ENCODE peak calls at places on chromosomes 5 and 9, in seven cellular contexts. E, N, Z, V, J, W and B are unnamed samples.

GRCh38 chr5:93250431-93250830 is 330.6 kb downstream of the NR2F1-AS1 start:
- DNase-seq in E (no peak), N (no peak), Z (no peak), V (no peak), J (no peak), W (no peak), B (no peak)

GRCh38 chr5:14394365-14394764 is 187.2 kb upstream of the OTULINL start:
- DNase-seq in E (no peak), N (no peak), Z (no peak), V (no peak), J (no peak), W (no peak), B (no peak)

GRCh38 chr9:13958672-13959071 is 355.3 kb downstream of the NFIB start:
- DNase-seq in E (no peak), N (no peak), Z (no peak), V (no peak), J (no peak), W (no peak), B (no peak)

GRCh38 chr5:59988396-59988795 is 94.9 kb upstream of the PDE4D start:
- DNase-seq in E (no peak), N (no peak), Z (no peak), V (no peak), J (no peak), W (no peak), B (no peak)

GRCh38 chr5:53927668-53928247 is 367.3 kb downstream of the NDUFS4 start:
- DNase-seq in E (no peak), N (no peak), Z (no peak), V (no peak), J (no peak), W (no peak), B (no peak)

GRCh38 chr9:10250200-10250599 is 362.6 kb downstream of the PTPRD start:
- DNase-seq in E (no peak), N (no peak), Z (no peak), V (no peak), J (no peak), W (peak; percentile 34), B (no peak)

GRCh38 chr9:128819716-128820664 is 1.7 kb downstream of the ENDOG start:
- DNase-seq in E (peak; percentile 36), N (no peak), Z (no peak), V (no peak), J (no peak), W (peak; percentile 80), B (no peak)

GRCh38 chr5:162699361-162699760 is 631.8 kb downstream of the GABRG2 start:
- DNase-seq in E (no peak), N (no peak), Z (no peak), V (no peak), J (no peak), W (no peak), B (no peak)

GRCh38 chr5:119402081-119402480 is 46.3 kb downstream of the TNFAIP8 start:
- DNase-seq in E (no peak), N (no peak), Z (peak; percentile 62), V (no peak), J (no peak), W (no peak), B (no peak)

GRCh38 chr5:68380071-68380470 is 164.5 kb downstream of the PIK3R1 start:
- DNase-seq in E (no peak), N (no peak), Z (no peak), V (no peak), J (no peak), W (no peak), B (no peak)

GRCh38 chr9:76720245-76720644 is 44.0 kb upstream of the PCA3 start:
- DNase-seq in E (no peak), N (no peak), Z (no peak), V (no peak), J (no peak), W (no peak), B (no peak)

GRCh38 chr9:99057665-99058625 is 47.0 kb upstream of the TGFBR1 start:
- DNase-seq in E (peak; percentile 36), N (peak; percentile 81), Z (no peak), V (no peak), J (no peak), W (peak; percentile 87), B (no peak)

DNA sequence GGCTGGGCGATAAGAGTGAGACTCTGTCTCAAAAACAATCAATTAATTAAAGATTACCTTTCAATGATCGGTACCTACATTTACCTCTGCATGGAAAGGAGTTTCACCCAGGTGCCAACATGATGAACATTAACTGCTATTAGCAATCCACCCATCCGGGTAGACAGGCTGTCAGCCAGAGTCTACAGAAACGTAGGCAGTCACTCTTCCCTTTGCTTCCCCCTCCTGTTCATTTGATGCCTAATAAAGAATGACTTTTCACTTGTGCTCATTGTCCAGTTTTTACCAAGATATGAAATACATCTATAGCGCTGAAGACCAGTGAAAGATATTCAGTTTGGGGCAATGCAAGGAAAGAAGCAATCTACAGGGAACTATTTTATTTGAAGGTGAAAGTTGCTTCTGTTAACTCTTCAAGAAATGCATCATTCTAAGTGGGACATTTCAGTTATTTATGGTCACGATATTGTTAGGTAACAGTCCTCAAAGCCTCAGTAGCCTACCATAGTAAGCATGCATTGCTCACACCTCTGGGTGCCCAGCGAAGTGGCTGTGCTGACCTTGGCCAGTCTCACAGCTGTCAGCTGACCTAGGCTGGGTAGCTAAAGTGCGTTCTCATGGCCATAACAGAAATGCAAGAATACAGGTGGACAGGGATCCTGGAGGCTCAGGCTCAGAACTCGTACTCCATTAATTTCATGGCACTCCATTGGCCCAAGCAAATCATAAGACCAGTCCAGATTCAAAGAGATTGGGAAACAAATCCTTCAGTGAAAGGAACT is 87.2 kb upstream of the DMRT1 start:
- DNase-seq in E (no peak), N (no peak), Z (no peak), V (no peak), J (no peak), W (no peak), B (no peak)
- H3K4ac ChIP-seq in E (no peak overlapping the region), N (peak overlapping the region; percentile 35), Z (no peak overlapping the region), V (no peak overlapping the region), J (no peak overlapping the region), W (peak overlapping the region; percentile 32), B (no peak overlapping the region)

GRCh38 chr5:151900876-151901275 is 23.8 kb downstream of the GLRA1 start:
- DNase-seq in E (no peak), N (no peak), Z (no peak), V (no peak), J (no peak), W (no peak), B (no peak)

GRCh38 chr5:151903243-151903653 is 21.4 kb downstream of the GLRA1 start:
- DNase-seq in E (peak; percentile 67), N (no peak), Z (peak; percentile 70), V (peak; percentile 39), J (no peak), W (no peak), B (peak; percentile 62)

GRCh38 chr5:151901611-151902010 is 23.0 kb downstream of the GLRA1 start:
- DNase-seq in E (no peak), N (no peak), Z (no peak), V (no peak), J (no peak), W (no peak), B (no peak)

GRCh38 chr5:151904127-151904526 is 20.5 kb downstream of the GLRA1 start:
- DNase-seq in E (no peak), N (no peak), Z (no peak), V (no peak), J (no peak), W (no peak), B (no peak)

GRCh38 chr5:151902215-151902614 is 22.4 kb downstream of the GLRA1 start:
- DNase-seq in E (no peak), N (no peak), Z (no peak), V (no peak), J (no peak), W (no peak), B (no peak)
- H3K27me3 ChIP-seq in E (peaks cover 10% of the 10 kb centered on the region), N (no peaks in the 10 kb centered on the region), Z (peaks cover 62% of the 10 kb centered on the region), V (peaks cover 57% of the 10 kb centered on the region), J (no peaks in the 10 kb centered on the region), W (no peaks in the 10 kb centered on the region), B (no peaks in the 10 kb centered on the region)

GRCh38 chr5:74143724-74144330 is 496.7 kb downstream of the ENC1 start:
- DNase-seq in E (no peak), N (no peak), Z (no peak), V (no peak), J (no peak), W (no peak), B (no peak)

GRCh38 chr5:74149395-74149794 is 491.1 kb downstream of the ENC1 start:
- DNase-seq in E (no peak), N (peak; percentile 91), Z (no peak), V (no peak), J (no peak), W (no peak), B (no peak)

GRCh38 chr5:74143151-74143550 is 497.4 kb downstream of the ENC1 start:
- DNase-seq in E (no peak), N (no peak), Z (no peak), V (no peak), J (no peak), W (no peak), B (no peak)

GRCh38 chr5:74148321-74148720 is 492.2 kb downstream of the ENC1 start:
- DNase-seq in E (no peak), N (no peak), Z (no peak), V (no peak), J (no peak), W (no peak), B (no peak)

DNA sequence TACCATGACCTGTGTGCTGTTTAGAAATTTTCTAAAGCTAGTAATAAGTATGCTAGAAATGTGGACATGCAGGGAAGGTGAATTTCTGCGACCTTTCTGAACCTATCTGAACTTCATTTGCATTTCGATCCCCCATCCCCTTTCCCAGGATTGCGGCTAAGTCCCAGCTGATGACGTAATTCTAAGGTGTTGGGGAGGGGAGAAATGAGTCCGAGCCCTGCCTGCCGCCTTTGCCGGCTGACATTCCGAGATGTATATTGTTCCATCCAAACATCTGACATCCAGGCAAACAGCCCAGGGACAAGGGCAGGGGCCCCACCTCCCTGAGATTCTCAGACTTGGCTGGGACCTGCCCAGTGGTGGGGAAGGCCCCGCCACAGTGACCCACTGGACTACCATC is 494.6 kb downstream of the ENC1 start:
- DNase-seq in E (peak; percentile 6), N (no peak), Z (no peak), V (no peak), J (peak; percentile 23), W (no peak), B (no peak)
- H2BK120ac ChIP-seq in E (no peak overlapping the region), N (no peak overlapping the region), Z (no peak overlapping the region), V (no peak overlapping the region), J (no peak overlapping the region), W (no peak overlapping the region), B (no peak overlapping the region)

GRCh38 chr5:84197542-84197941 is 187.1 kb downstream of the EDIL3 start:
- DNase-seq in E (no peak), N (no peak), Z (no peak), V (no peak), J (no peak), W (no peak), B (no peak)
- H3K4ac ChIP-seq in E (no peak overlapping the region), N (no peak overlapping the region), Z (no peak overlapping the region), V (no peak overlapping the region), J (no peak overlapping the region), W (no peak overlapping the region), B (no peak overlapping the region)

GRCh38 chr9:970310-971002 is 6.0 kb upstream of the DMRT3 start:
- DNase-seq in E (peak; percentile 81), N (no peak), Z (peak; percentile 82), V (no peak), J (no peak), W (no peak), B (no peak)
- H3K27me3 ChIP-seq in E (peaks cover 35% of the 10 kb centered on the region), N (peaks cover 76% of the 10 kb centered on the region), Z (peaks cover 66% of the 10 kb centered on the region), V (peaks cover 59% of the 10 kb centered on the region), J (peaks cover 72% of the 10 kb centered on the region), W (peaks cover 80% of the 10 kb centered on the region), B (peaks cover 53% of the 10 kb centered on the region)